ENCODE peak calls at places on chromosome 16, in ten cellular contexts. Y, N, F, H, D, X, Q, V, K and P are unnamed samples. For H3K27me3 and H3K36me3, the result is how much of the 10 kb centered on the place peaks cover.

GRCh38 chr16:27174007-27174406 is 29.3 kb upstream of the KDM8 start:
- DNase-seq in Q (no peak), D (no peak), K (no peak), N (peak), X (peak), Y (no peak), F (no peak), H (peak), V (peak), P (no peak)

GRCh38 chr16:89009343-89010209 is 32.6 kb upstream of the CBFA2T3 start:
- DNase-seq in X (no peak), F (no peak), V (no peak), D (no peak), H (peak), Y (no peak), K (no peak), Q (no peak), N (peak), P (no peak)

GRCh38 chr16:89962754-89963498 is 14.4 kb downstream of the DEF8 start:
- DNase-seq in X (no peak), D (no peak), Q (no peak), Y (no peak), N (no peak), K (no peak), V (no peak), F (no peak), H (no peak), P (no peak)

GRCh38 chr16:4618645-4619418 is 4.1 kb upstream of the UBALD1 start:
- DNase-seq in F (no peak), Y (no peak), N (no peak), Q (no peak), D (no peak), H (no peak), K (no peak), X (no peak), V (no peak), P (no peak)

GRCh38 chr16:34054969-34055368 is 595.6 kb downstream of the TP53TG3F start:
- DNase-seq in V (no peak), X (no peak), F (no peak), Y (no peak), N (no peak), K (no peak), D (no peak), H (no peak), Q (no peak), P (no peak)

GRCh38 chr16:83995756-83996155 is 27.7 kb downstream of the NECAB2 start:
- DNase-seq in Q (no peak), V (peak), D (peak), X (peak), F (no peak), N (no peak), H (peak), Y (no peak), K (no peak), P (no peak)

GRCh38 chr16:75491876-75492275 is 3.4 kb downstream of the CHST6 start:
- DNase-seq in D (no peak), N (no peak), V (no peak), X (no peak), F (no peak), H (no peak), K (no peak), Y (no peak), Q (no peak), P (no peak)

GRCh38 chr16:83953796-83954576 is 946 bp downstream of the OSGIN1 start:
- DNase-seq in Y (no peak), K (no peak), N (peak), H (no peak), V (peak), X (no peak), Q (no peak), F (no peak), D (no peak), P (no peak)

GRCh38 chr16:68064791-68065365 is 20.3 kb upstream of the NFATC3 start:
- DNase-seq in N (peak), K (no peak), H (peak), X (peak), V (peak), F (no peak), Q (peak), D (peak), Y (peak), P (no peak)

GRCh38 chr16:86574646-86575045 is 3.7 kb upstream of the FOXL1 start:
- DNase-seq in N (no peak), D (no peak), V (no peak), Y (no peak), K (no peak), X (no peak), H (no peak), Q (no peak), F (no peak), P (no peak)

GRCh38 chr16:86576591-86577313 is 1.6 kb upstream of the FOXL1 start:
- DNase-seq in H (no peak), Y (no peak), N (no peak), K (no peak), Q (no peak), V (no peak), X (no peak), F (no peak), D (no peak), P (no peak)

GRCh38 chr16:86573646-86574508 is 4.5 kb upstream of the FOXL1 start:
- DNase-seq in X (no peak), K (no peak), N (no peak), Q (no peak), V (no peak), F (no peak), Y (no peak), D (no peak), H (no peak), P (no peak)

GRCh38 chr16:86575754-86576557 is 2.4 kb upstream of the FOXL1 start:
- DNase-seq in Q (no peak), Y (no peak), V (peak), D (peak), X (peak), K (peak), N (no peak), F (no peak), H (no peak), P (peak)

DNA sequence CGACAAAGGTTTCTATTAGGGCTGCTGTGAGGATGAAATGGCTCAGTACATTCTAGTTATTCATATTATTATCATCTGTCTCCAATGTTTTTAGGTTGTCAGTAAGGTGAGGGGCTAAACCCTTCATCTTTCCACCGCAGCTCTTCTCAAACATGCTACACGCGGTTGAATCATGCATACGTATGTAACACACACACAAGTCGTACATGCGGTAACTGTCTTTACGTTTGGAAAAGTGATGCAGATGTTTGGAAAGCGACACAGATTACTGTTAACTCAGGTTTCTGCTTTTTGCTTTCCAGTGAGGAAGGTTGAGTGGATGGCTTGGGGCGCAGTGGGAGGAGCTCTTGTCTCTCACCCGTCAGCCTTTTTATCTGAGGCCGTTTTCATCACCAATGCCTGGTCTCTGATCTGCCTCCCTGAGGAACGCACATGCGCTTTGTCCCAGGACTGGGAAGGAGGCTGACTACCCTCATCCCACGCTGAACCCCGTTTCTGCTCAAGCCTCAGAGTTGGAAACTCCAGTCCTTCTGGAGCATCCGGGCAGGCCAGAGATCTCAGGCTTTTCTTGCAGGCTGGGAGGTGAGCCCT is 3.2 kb upstream of the FOXL1 start:
- DNase-seq in H (no peak), X (no peak), Q (no peak), F (no peak), Y (no peak), V (no peak), N (no peak), K (no peak), D (no peak), P (no peak)
- H3K27me3 ChIP-seq in H (under half), X (half or more), Q (under half), F (under half), Y (under half), V (under half), N (under half), K (under half), D (half or more), P (under half)

DNA sequence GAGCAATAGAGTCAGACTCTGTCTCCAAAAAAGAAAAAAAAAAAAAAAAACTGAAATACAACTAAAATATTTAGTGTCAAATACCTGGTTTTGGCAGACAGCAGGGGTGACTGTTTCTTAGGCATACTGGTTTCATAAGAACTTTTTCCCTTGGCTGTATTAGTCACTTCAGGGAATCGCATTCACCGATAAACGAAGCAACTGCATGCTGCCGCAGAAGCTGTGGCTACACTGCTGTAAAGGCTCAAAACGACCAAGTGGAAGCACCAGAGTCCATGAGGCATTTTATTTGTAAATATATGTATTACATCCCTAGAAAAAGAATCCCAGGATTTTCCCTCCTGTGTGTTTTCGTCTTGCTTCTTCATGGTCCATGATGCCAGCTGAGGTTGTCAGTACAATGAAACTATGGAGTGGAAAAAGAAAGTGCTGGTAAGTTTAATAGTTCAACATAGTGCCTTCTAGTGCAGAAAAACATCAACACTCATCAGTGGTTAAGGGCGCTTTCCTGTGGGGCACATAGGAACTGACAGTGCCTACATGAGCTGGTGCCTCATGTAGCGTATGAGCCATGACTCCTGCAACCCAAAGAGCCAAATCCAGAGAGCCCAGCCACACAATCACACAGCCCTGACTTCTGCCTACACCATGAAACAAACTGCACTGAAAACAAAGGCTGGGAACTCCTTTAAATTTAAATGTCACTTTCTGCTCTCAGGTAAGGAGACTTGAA is 7.3 kb downstream of the RPS15A start:
- DNase-seq in N (no peak), K (no peak), Y (no peak), V (no peak), F (no peak), Q (no peak), D (no peak), X (no peak), H (no peak), P (no peak)
- H3K36me3 ChIP-seq in N (under half), K (under half), Y (under half), V (under half), F (half or more), Q (under half), D (half or more), X (half or more), H (half or more), P (half or more)

GRCh38 chr16:20181386-20181785 is 107.7 kb upstream of the GPR139 start:
- DNase-seq in Q (no peak), D (no peak), F (no peak), N (no peak), H (no peak), K (no peak), V (no peak), Y (no peak), X (no peak), P (no peak)

GRCh38 chr16:20178297-20178696 is 104.6 kb upstream of the GPR139 start:
- DNase-seq in Q (no peak), H (no peak), V (no peak), F (no peak), D (no peak), Y (no peak), X (no peak), K (no peak), N (no peak), P (no peak)

DNA sequence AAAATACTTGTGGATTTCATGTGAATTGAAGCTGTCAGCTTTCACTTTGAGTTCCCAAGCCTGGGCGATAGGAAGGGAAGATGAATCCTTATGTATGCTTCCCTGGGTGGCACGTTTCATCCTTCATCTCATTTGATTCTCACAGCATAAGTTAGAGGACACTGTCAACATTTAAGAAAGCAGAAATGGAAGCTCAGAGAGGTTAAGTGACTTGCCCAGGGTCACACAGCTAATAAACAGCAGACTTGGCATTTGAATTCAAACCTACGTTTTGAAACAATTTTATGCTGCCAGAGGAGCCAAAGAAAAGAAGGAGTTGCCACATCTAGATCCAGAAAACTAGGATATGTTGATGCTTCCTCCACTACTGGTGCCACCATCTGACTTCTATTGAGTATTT is 108.3 kb upstream of the GPR139 start:
- DNase-seq in Y (no peak), N (no peak), F (no peak), K (no peak), D (no peak), Q (no peak), X (no peak), H (no peak), V (no peak), P (no peak)
- H3K27ac ChIP-seq in Y (no peak), N (no peak), F (no peak), K (no peak), D (no peak), Q (no peak), X (no peak), H (no peak), V (no peak), P (no peak)

GRCh38 chr16:57801098-57801855 is 1.0 kb downstream of the KIFC3 start:
- DNase-seq in D (no peak), X (no peak), H (no peak), Q (peak), K (no peak), N (no peak), V (no peak), F (no peak), Y (no peak), P (no peak)

GRCh38 chr16:57804111-57804837 is 2.0 kb upstream of the KIFC3 start:
- DNase-seq in D (no peak), F (no peak), Y (no peak), V (no peak), H (no peak), Q (no peak), K (no peak), N (no peak), X (no peak), P (no peak)

GRCh38 chr16:57803413-57803990 is 1.2 kb upstream of the KIFC3 start:
- DNase-seq in V (no peak), F (no peak), X (no peak), N (no peak), H (peak), K (no peak), D (peak), Q (no peak), Y (no peak), P (no peak)

GRCh38 chr16:57801856-57802634 is at the start of gene KIFC3:
- DNase-seq in X (peak), V (peak), N (peak), H (peak), Y (peak), F (no peak), Q (peak), D (peak), K (peak), P (peak)

GRCh38 chr16:57802635-57803412 is 533 bp upstream of the KIFC3 start:
- DNase-seq in X (no peak), N (no peak), V (no peak), K (no peak), Y (no peak), H (no peak), F (no peak), D (no peak), Q (peak), P (no peak)
- H3K27me3 ChIP-seq in X (half or more), N (under half), V (under half), K (under half), Y (under half), H (under half), F (under half), D (under half), Q (under half), P (under half)

DNA sequence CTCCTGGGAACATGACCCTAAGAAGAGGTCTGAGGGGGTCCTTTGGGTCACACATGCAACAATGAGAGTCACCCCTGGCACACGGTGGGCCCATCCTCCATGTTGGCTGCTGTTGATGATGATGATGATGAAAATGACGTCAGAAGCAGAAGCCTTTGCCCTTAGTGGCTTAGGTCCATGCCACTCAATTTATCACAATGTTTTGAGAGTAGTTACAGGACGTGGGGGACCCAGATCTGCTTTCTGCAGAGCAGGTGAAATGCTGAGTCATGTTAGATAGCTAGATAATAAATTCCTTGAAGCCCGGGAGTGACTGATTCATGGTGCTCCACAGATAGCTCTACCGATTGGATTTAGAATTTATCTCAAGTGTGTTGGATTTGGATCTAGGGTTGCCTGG is 53.9 kb downstream of the VPS35L start:
- DNase-seq in V (no peak), F (no peak), N (no peak), Q (no peak), D (no peak), X (no peak), Y (no peak), K (no peak), H (no peak), P (no peak)
- H3K36me3 ChIP-seq in V (under half), F (half or more), N (under half), Q (under half), D (half or more), X (under half), Y (under half), K (under half), H (under half), P (under half)

DNA sequence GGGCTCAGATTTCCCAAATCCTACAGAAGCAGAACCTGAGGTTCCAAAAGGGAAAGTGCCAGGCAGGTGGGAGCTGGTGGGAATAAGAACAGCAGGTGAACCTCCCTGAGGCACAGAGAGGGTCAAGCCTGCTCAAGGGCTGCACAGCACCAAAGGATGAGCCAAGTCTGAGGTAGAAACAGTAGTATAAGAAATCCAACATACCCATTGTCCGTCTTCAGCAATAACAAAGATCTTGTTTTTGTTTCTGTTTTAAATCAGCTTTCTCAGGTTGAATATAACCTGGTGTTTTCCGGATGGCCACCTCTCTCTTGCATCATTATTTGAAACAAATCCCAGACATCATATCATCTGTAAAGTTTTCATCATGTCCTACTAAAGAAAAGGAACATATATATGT is 10.6 kb upstream of the CES3 start:
- DNase-seq in Q (no peak), N (no peak), K (no peak), Y (no peak), D (no peak), V (no peak), H (no peak), X (no peak), F (no peak), P (no peak)
- H3K27ac ChIP-seq in Q (no peak), N (no peak), K (no peak), Y (no peak), D (no peak), V (no peak), H (no peak), X (no peak), F (no peak), P (no peak)